ENCODE peak calls at places on chromosomes 11 and 22, in eight cellular contexts. Q, L, J, Y, S, T, K and W are unnamed samples.

GRCh38 chr22:49647346-49648026 is 180.2 kb downstream of the BRD1 start:
- DNase-seq in Q (no peak), L (no peak), J (no peak), Y (no peak), S (no peak), T (no peak), K (no peak), W (no peak)

GRCh38 chr11:110755961-110756360 is 43.7 kb upstream of the ARHGAP20 start:
- DNase-seq in Q (no peak), L (no peak), J (no peak), Y (no peak), S (no peak), T (no peak), K (no peak), W (no peak)

GRCh38 chr11:10725114-10725906 is 25.7 kb upstream of the CTR9 start:
- DNase-seq in Q (no peak), L (no peak), J (no peak), Y (no peak), S (no peak), T (peak; percentile 86), K (no peak), W (peak; percentile 57)

GRCh38 chr22:40953446-40953845 is 2.3 kb downstream of the RBX1 start:
- DNase-seq in Q (no peak), L (no peak), J (no peak), Y (no peak), S (no peak), T (peak; percentile 51), K (no peak), W (peak; percentile 10)

GRCh38 chr11:44964526-44965209 is 14.0 kb upstream of the TP53I11 start:
- DNase-seq in Q (no peak), L (no peak), J (no peak), Y (peak; percentile 72), S (no peak), T (no peak), K (no peak), W (no peak)

GRCh38 chr11:93525601-93526000 is 17.6 kb downstream of the SMCO4 start:
- DNase-seq in Q (no peak), L (no peak), J (peak; percentile 67), Y (no peak), S (no peak), T (peak; percentile 51), K (no peak), W (peak; percentile 41)

GRCh38 chr11:126172596-126173038 is 38.8 kb downstream of the RPUSD4 start:
- DNase-seq in Q (no peak), L (peak; percentile 52), J (no peak), Y (no peak), S (peak; percentile 47), T (peak; percentile 92), K (no peak), W (peak; percentile 77)

GRCh38 chr11:65452806-65453490 is 30.4 kb downstream of the NEAT1 start:
- DNase-seq in Q (peak; percentile 98), L (no peak), J (no peak), Y (no peak), S (peak; percentile 87), T (peak; percentile 93), K (no peak), W (peak; percentile 96)

GRCh38 chr11:129215506-129216245 is 23.6 kb upstream of the ARHGAP32 start:
- DNase-seq in Q (no peak), L (no peak), J (no peak), Y (peak; percentile 74), S (no peak), T (no peak), K (no peak), W (no peak)

GRCh38 chr11:120061036-120061760 is 76.7 kb downstream of the TRIM29 start:
- DNase-seq in Q (no peak), L (no peak), J (no peak), Y (peak; percentile 28), S (no peak), T (peak; percentile 25), K (no peak), W (peak; percentile 12)

GRCh38 chr22:31926969-31927368 is 17.4 kb upstream of the YWHAH start:
- DNase-seq in Q (no peak), L (peak; percentile 49), J (peak; percentile 27), Y (peak; percentile 60), S (no peak), T (no peak), K (no peak), W (no peak)

GRCh38 chr11:113874920-113875413 is 405 bp downstream of the USP28 start:
- DNase-seq in Q (no peak), L (no peak), J (peak; percentile 64), Y (peak; percentile 39), S (no peak), T (no peak), K (peak; percentile 45), W (peak; percentile 14)

GRCh38 chr11:118673361-118674093 is 5.9 kb downstream of the TREH start:
- DNase-seq in Q (no peak), L (no peak), J (no peak), Y (no peak), S (no peak), T (no peak), K (no peak), W (no peak)

GRCh38 chr11:69377953-69378302 is 84.0 kb downstream of the MYEOV start:
- DNase-seq in Q (no peak), L (peak; percentile 57), J (no peak), Y (no peak), S (no peak), T (no peak), K (no peak), W (no peak)

GRCh38 chr11:1765871-1766718 is 2.4 kb upstream of the CTSD start:
- DNase-seq in Q (no peak), L (peak; percentile 76), J (no peak), Y (peak; percentile 45), S (no peak), T (no peak), K (no peak), W (no peak)

GRCh38 chr22:11253000-11253511 is 4274.9 kb upstream of the OR11H1 start:
- DNase-seq in Q (no peak), L (peak; percentile 73), J (no peak), Y (no peak), S (no peak), T (no peak), K (no peak), W (no peak)

GRCh38 chr22:42385691-42386090 is 46.5 kb downstream of the NFAM1 start:
- DNase-seq in Q (no peak), L (no peak), J (no peak), Y (no peak), S (no peak), T (no peak), K (no peak), W (no peak)

GRCh38 chr22:50146440-50147228 is 23.9 kb upstream of the PANX2 start:
- DNase-seq in Q (no peak), L (no peak), J (no peak), Y (peak; percentile 40), S (peak; percentile 24), T (peak; percentile 72), K (peak; percentile 64), W (peak; percentile 60)

GRCh38 chr22:19891350-19892248 is 36.9 kb upstream of the GNB1L start:
- DNase-seq in Q (peak; percentile 90), L (peak; percentile 89), J (peak; percentile 58), Y (peak; percentile 95), S (no peak), T (peak; percentile 79), K (no peak), W (peak; percentile 89)

GRCh38 chr22:37496651-37497599 is 10.7 kb upstream of the MFNG start:
- DNase-seq in Q (peak; percentile 81), L (no peak), J (no peak), Y (peak; percentile 63), S (peak; percentile 64), T (peak; percentile 90), K (no peak), W (peak; percentile 83)

GRCh38 chr11:62999649-63000048 is 14.9 kb upstream of the SLC22A6 start:
- DNase-seq in Q (no peak), L (no peak), J (no peak), Y (no peak), S (no peak), T (no peak), K (no peak), W (no peak)

GRCh38 chr11:34313099-34313517 is 44.7 kb downstream of the ABTB2 start:
- DNase-seq in Q (no peak), L (no peak), J (peak; percentile 81), Y (no peak), S (no peak), T (peak; percentile 44), K (no peak), W (no peak)

GRCh38 chr11:61567286-61568061 is 13.4 kb downstream of the SYT7 start:
- DNase-seq in Q (peak; percentile 69), L (peak; percentile 85), J (peak; percentile 77), Y (peak; percentile 95), S (peak; percentile 20), T (peak; percentile 49), K (peak; percentile 86), W (peak; percentile 92)
- H3K4me3 ChIP-seq in Q (no peak overlapping the region), L (no peak overlapping the region), J (no peak overlapping the region), Y (peak overlapping the region; percentile 45), S (no peak overlapping the region), T (no peak overlapping the region), K (no peak overlapping the region), W (no peak overlapping the region)

DNA sequence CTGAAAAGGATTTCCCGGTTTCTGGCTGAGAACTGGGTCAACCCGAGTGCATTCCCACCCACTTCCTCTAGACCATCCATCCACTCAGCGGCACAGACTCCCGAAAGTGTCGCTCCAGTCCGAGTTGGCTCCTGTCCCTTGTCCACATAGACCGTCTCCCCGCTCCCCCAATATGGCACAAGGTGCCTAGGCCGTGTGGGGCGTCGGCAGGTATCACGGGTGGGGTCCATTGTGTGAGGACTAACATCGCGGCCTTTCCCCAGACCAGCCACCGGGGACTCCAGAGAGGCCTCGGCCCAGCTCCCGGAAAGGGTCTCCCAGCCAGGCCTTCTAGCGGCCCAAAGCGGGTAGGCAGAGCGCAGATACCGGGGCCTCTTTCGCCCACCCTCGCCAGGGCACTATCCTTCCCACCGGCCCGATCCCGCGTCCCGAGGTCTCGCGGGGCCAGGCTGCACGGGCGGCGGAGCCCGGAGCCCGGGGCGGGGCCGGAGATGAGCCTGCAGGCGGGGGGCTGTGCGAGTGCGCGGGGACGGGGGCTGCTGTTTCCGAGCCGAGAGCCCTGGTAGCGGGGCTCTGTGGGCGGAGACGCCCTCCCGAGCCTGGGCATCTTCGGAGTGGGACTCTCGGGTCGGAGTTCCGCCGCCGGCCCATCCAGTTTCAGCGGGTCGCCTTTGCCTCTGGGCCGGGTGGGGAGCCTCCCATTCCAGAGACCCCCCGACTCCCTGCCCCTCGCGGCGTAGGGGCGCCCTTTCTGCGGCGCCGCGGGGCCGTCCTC is 21.1 kb downstream of the SERPINH1 start:
- DNase-seq in Q (no peak), L (peak; percentile 91), J (peak; percentile 54), Y (peak; percentile 90), S (no peak), T (peak; percentile 67), K (peak; percentile 44), W (peak; percentile 56)
- TF ChIP-seq CTCF in Q (peak; percentile 17), L (peak; percentile 27), J (peak; percentile 14), Y (peak; percentile 51), S (no peak), T (peak; percentile 58), K (no peak), W (peak; percentile 17)

GRCh38 chr11:109033627-109034340 is 368.9 kb downstream of the DDX10 start:
- DNase-seq in Q (peak; percentile 49), L (no peak), J (no peak), Y (no peak), S (peak; percentile 80), T (peak; percentile 96), K (no peak), W (peak; percentile 92)
- H3K4me3 ChIP-seq in Q (no peak overlapping the region), L (no peak overlapping the region), J (no peak overlapping the region), Y (no peak overlapping the region), S (no peak overlapping the region), T (no peak overlapping the region), K (no peak overlapping the region), W (no peak overlapping the region)

GRCh38 chr11:42344204-42344792 is 884.8 kb upstream of the LRRC4C start:
- DNase-seq in Q (no peak), L (no peak), J (no peak), Y (no peak), S (no peak), T (no peak), K (no peak), W (no peak)
- TF ChIP-seq CTCF in Q (no peak), L (no peak), J (no peak), Y (no peak), S (no peak), T (no peak), K (no peak), W (no peak)